ENCODE peak calls at places on chromosomes 7 and 10, in four cellular contexts. A, P, N and O are unnamed samples.

GRCh38 chr10:129853236-129853946 is 110.7 kb downstream of the EBF3 start:
- DNase-seq in A (peak), N (peak), P (peak), O (peak)

GRCh38 chr10:7107287-7107686 is 303.5 kb downstream of the SFMBT2 start:
- DNase-seq in N (peak), P (no peak), A (no peak), O (no peak)

GRCh38 chr7:83060218-83060617 is 102.5 kb downstream of the PCLO start:
- DNase-seq in N (no peak), P (no peak), A (no peak), O (no peak)

GRCh38 chr7:47580175-47580701 is 1.7 kb downstream of the TNS3 start:
- DNase-seq in A (no peak), P (no peak), N (peak), O (no peak)

GRCh38 chr10:121662945-121663917 is 65.0 kb upstream of the FGFR2 start:
- DNase-seq in P (no peak), N (no peak), A (peak), O (no peak)

GRCh38 chr7:37031571-37032257 is 307.4 kb upstream of the AOAH start:
- DNase-seq in N (peak), P (peak), A (no peak), O (peak)

GRCh38 chr10:102435529-102436233 is 3.3 kb upstream of the CUEDC2 start:
- DNase-seq in P (no peak), A (no peak), N (peak), O (peak)

GRCh38 chr7:16801111-16801542 is 3.7 kb downstream of the AGR2 start:
- DNase-seq in N (peak), A (peak), P (no peak), O (peak)

GRCh38 chr10:3186365-3186764 is 13.8 kb upstream of the PITRM1 start:
- DNase-seq in N (no peak), A (no peak), P (no peak), O (no peak)

GRCh38 chr7:122457325-122457724 is 152.8 kb upstream of the FEZF1 start:
- DNase-seq in A (no peak), N (no peak), P (no peak), O (no peak)

GRCh38 chr7:10237306-10237705 is 736.4 kb upstream of the PHF14 start:
- DNase-seq in N (no peak), P (no peak), A (no peak), O (no peak)

GRCh38 chr10:31761156-31761555 is 167.5 kb downstream of the ARHGAP12 start:
- DNase-seq in N (peak), P (no peak), A (no peak), O (no peak)

GRCh38 chr7:98802781-98803110 is 67.1 kb downstream of the TMEM130 start:
- DNase-seq in A (peak), P (no peak), N (no peak), O (no peak)

GRCh38 chr10:22244855-22245254 is 27.0 kb upstream of the EBLN1 start:
- DNase-seq in P (no peak), N (no peak), A (no peak), O (no peak)

GRCh38 chr7:131521651-131522163 is 34.7 kb downstream of the PODXL start:
- DNase-seq in N (peak), A (no peak), P (no peak), O (no peak)

GRCh38 chr10:110972231-110973134 is 53.1 kb downstream of the SHOC2 start:
- DNase-seq in A (no peak), N (no peak), P (no peak), O (no peak)

GRCh38 chr7:158646766-158647474 is 57.7 kb downstream of the NCAPG2 start:
- DNase-seq in N (no peak), P (no peak), A (peak), O (peak)

GRCh38 chr7:30934225-30934624 is 22.6 kb downstream of the AQP1 start:
- DNase-seq in A (no peak), P (no peak), N (no peak), O (no peak)

GRCh38 chr10:129057856-129058663 is 409.0 kb upstream of the MGMT start:
- DNase-seq in P (peak), N (no peak), A (no peak), O (no peak)

GRCh38 chr7:96090756-96091155 is 231.1 kb downstream of the SLC25A13 start:
- DNase-seq in A (no peak), P (no peak), N (no peak), O (no peak)

GRCh38 chr10:103333934-103334520 is 16.9 kb downstream of the PCGF6 start:
- DNase-seq in N (peak), P (no peak), A (peak), O (peak)

GRCh38 chr7:25240340-25240739 is 12.1 kb upstream of the NPVF start:
- DNase-seq in A (no peak), N (peak), P (no peak), O (no peak)

GRCh38 chr7:144388950-144389349 is 14.5 kb downstream of the NOBOX start:
- DNase-seq in A (no peak), P (peak), N (no peak), O (no peak)

GRCh38 chr10:63744060-63744941 is 223.1 kb downstream of the REEP3 start:
- DNase-seq in P (no peak), A (no peak), N (peak), O (peak)

GRCh38 chr10:97333601-97334369 is 744 bp downstream of the FRAT2 start:
- DNase-seq in A (peak), P (no peak), N (peak), O (peak)

GRCh38 chr10:35607475-35608316 is 2.6 kb downstream of the GJD4 start:
- DNase-seq in A (no peak), N (peak), P (no peak), O (no peak)

GRCh38 chr10:13761490-13762091 is 174.8 kb downstream of the PRPF18 start:
- DNase-seq in N (no peak), P (no peak), A (no peak), O (no peak)

GRCh38 chr10:79116801-79117723 is 48.3 kb downstream of the ZMIZ1 start:
- DNase-seq in A (no peak), N (peak), P (no peak), O (no peak)

GRCh38 chr7:32941996-32942782 is 15.1 kb upstream of the FKBP9 start:
- DNase-seq in P (peak), N (peak), A (no peak), O (peak)

GRCh38 chr10:2984682-2985081 is 82.7 kb upstream of the PFKP start:
- DNase-seq in P (no peak), N (no peak), A (no peak), O (no peak)

GRCh38 chr7:27199820-27200760 is at the start of gene HOXA13:
- DNase-seq in P (peak), N (no peak), A (peak), O (peak)

GRCh38 chr10:34305189-34305588 is 509.9 kb downstream of the PARD3 start:
- DNase-seq in A (peak), P (no peak), N (no peak), O (no peak)

GRCh38 chr10:46237815-46238510 is 48.8 kb upstream of the ANTXRL start:
- DNase-seq in A (no peak), P (peak), N (no peak), O (no peak)

GRCh38 chr10:118754132-118754555 is 626 bp downstream of the CACUL1 start:
- DNase-seq in P (peak), N (peak), A (peak), O (peak)

GRCh38 chr7:30184804-30185487 is 50.2 kb downstream of the MTURN start:
- DNase-seq in P (no peak), A (no peak), N (no peak), O (no peak)

GRCh38 chr7:82050134-82050533 is 280.3 kb upstream of the HGF start:
- DNase-seq in P (no peak), A (no peak), N (peak), O (no peak)